ENCODE peak calls at places on chromosome 20, in six cellular contexts. One of them, this sample, is unnamed.

GRCh38 chr20:58893355-58894151 is 41.0 kb downstream of the GNAS start:
- DNase-seq in heart left ventricle: no peak
- DNase-seq in aorta: no peak
- DNase-seq in activated naive CD8-positive, alpha-beta T cell treated with anti-CD3 and anti-CD28 coated beads, Interleukin-2, amount 50 U/mL, for 24 hours: peak
- DNase-seq in fibroblast of mammary gland: peak
- DNase-seq in activated naive CD4-positive, alpha-beta T cell treated with anti-CD3 and anti-CD28 coated beads, Interleukin-2, amount 10 ng/mL, durations not matched to agents 7 days and 5 days: peak
- DNase-seq in this sample: no peak

GRCh38 chr20:9609892-9610502 is 95.6 kb downstream of the LAMP5 start:
- DNase-seq in heart left ventricle: no peak
- DNase-seq in aorta: no peak
- DNase-seq in activated naive CD8-positive, alpha-beta T cell treated with anti-CD3 and anti-CD28 coated beads, Interleukin-2, amount 50 U/mL, for 24 hours: peak
- DNase-seq in fibroblast of mammary gland: peak
- DNase-seq in activated naive CD4-positive, alpha-beta T cell treated with anti-CD3 and anti-CD28 coated beads, Interleukin-2, amount 10 ng/mL, durations not matched to agents 7 days and 5 days: peak
- DNase-seq in this sample: no peak

GRCh38 chr20:36544134-36545018 is 3.1 kb downstream of the MYL9 start:
- DNase-seq in heart left ventricle: no peak
- DNase-seq in aorta: peak
- DNase-seq in activated naive CD8-positive, alpha-beta T cell treated with anti-CD3 and anti-CD28 coated beads, Interleukin-2, amount 50 U/mL, for 24 hours: no peak
- DNase-seq in fibroblast of mammary gland: peak
- DNase-seq in activated naive CD4-positive, alpha-beta T cell treated with anti-CD3 and anti-CD28 coated beads, Interleukin-2, amount 10 ng/mL, durations not matched to agents 7 days and 5 days: no peak
- DNase-seq in this sample: no peak

GRCh38 chr20:9200196-9200595 is 131.3 kb downstream of the PLCB4 start:
- DNase-seq in heart left ventricle: no peak
- DNase-seq in aorta: no peak
- DNase-seq in activated naive CD8-positive, alpha-beta T cell treated with anti-CD3 and anti-CD28 coated beads, Interleukin-2, amount 50 U/mL, for 24 hours: no peak
- DNase-seq in fibroblast of mammary gland: peak
- DNase-seq in activated naive CD4-positive, alpha-beta T cell treated with anti-CD3 and anti-CD28 coated beads, Interleukin-2, amount 10 ng/mL, durations not matched to agents 7 days and 5 days: no peak
- DNase-seq in this sample: no peak

GRCh38 chr20:25275813-25276532 is 28.1 kb downstream of the PYGB start:
- DNase-seq in heart left ventricle: peak
- DNase-seq in aorta: peak
- DNase-seq in activated naive CD8-positive, alpha-beta T cell treated with anti-CD3 and anti-CD28 coated beads, Interleukin-2, amount 50 U/mL, for 24 hours: no peak
- DNase-seq in fibroblast of mammary gland: no peak
- DNase-seq in activated naive CD4-positive, alpha-beta T cell treated with anti-CD3 and anti-CD28 coated beads, Interleukin-2, amount 10 ng/mL, durations not matched to agents 7 days and 5 days: peak
- DNase-seq in this sample: peak

GRCh38 chr20:47929368-47930115 is 144.3 kb upstream of the SULF2 start:
- DNase-seq in heart left ventricle: no peak
- DNase-seq in aorta: no peak
- DNase-seq in activated naive CD8-positive, alpha-beta T cell treated with anti-CD3 and anti-CD28 coated beads, Interleukin-2, amount 50 U/mL, for 24 hours: no peak
- DNase-seq in fibroblast of mammary gland: peak
- DNase-seq in activated naive CD4-positive, alpha-beta T cell treated with anti-CD3 and anti-CD28 coated beads, Interleukin-2, amount 10 ng/mL, durations not matched to agents 7 days and 5 days: no peak
- DNase-seq in this sample: no peak

GRCh38 chr20:43431120-43431519 is 26.6 kb upstream of the SRSF6 start:
- DNase-seq in heart left ventricle: no peak
- DNase-seq in aorta: no peak
- DNase-seq in activated naive CD8-positive, alpha-beta T cell treated with anti-CD3 and anti-CD28 coated beads, Interleukin-2, amount 50 U/mL, for 24 hours: no peak
- DNase-seq in fibroblast of mammary gland: no peak
- DNase-seq in activated naive CD4-positive, alpha-beta T cell treated with anti-CD3 and anti-CD28 coated beads, Interleukin-2, amount 10 ng/mL, durations not matched to agents 7 days and 5 days: no peak
- DNase-seq in this sample: no peak

GRCh38 chr20:438581-439469 is 23.5 kb downstream of the TBC1D20 start:
- DNase-seq in heart left ventricle: no peak
- DNase-seq in aorta: peak
- DNase-seq in activated naive CD8-positive, alpha-beta T cell treated with anti-CD3 and anti-CD28 coated beads, Interleukin-2, amount 50 U/mL, for 24 hours: peak
- DNase-seq in fibroblast of mammary gland: no peak
- DNase-seq in activated naive CD4-positive, alpha-beta T cell treated with anti-CD3 and anti-CD28 coated beads, Interleukin-2, amount 10 ng/mL, durations not matched to agents 7 days and 5 days: peak
- DNase-seq in this sample: no peak

GRCh38 chr20:61331542-61331941 is 79.5 kb downstream of the CDH4 start:
- DNase-seq in heart left ventricle: no peak
- DNase-seq in aorta: no peak
- DNase-seq in activated naive CD8-positive, alpha-beta T cell treated with anti-CD3 and anti-CD28 coated beads, Interleukin-2, amount 50 U/mL, for 24 hours: no peak
- DNase-seq in fibroblast of mammary gland: no peak
- DNase-seq in activated naive CD4-positive, alpha-beta T cell treated with anti-CD3 and anti-CD28 coated beads, Interleukin-2, amount 10 ng/mL, durations not matched to agents 7 days and 5 days: no peak
- DNase-seq in this sample: no peak

GRCh38 chr20:17610566-17611289 is 40.9 kb downstream of the DSTN start:
- DNase-seq in heart left ventricle: peak
- DNase-seq in aorta: peak
- DNase-seq in activated naive CD8-positive, alpha-beta T cell treated with anti-CD3 and anti-CD28 coated beads, Interleukin-2, amount 50 U/mL, for 24 hours: peak
- DNase-seq in fibroblast of mammary gland: no peak
- DNase-seq in activated naive CD4-positive, alpha-beta T cell treated with anti-CD3 and anti-CD28 coated beads, Interleukin-2, amount 10 ng/mL, durations not matched to agents 7 days and 5 days: peak
- DNase-seq in this sample: peak

GRCh38 chr20:18588554-18589043 is 745 bp downstream of the DTD1 start:
- DNase-seq in heart left ventricle: no peak
- DNase-seq in aorta: no peak
- DNase-seq in activated naive CD8-positive, alpha-beta T cell treated with anti-CD3 and anti-CD28 coated beads, Interleukin-2, amount 50 U/mL, for 24 hours: peak
- DNase-seq in fibroblast of mammary gland: no peak
- DNase-seq in activated naive CD4-positive, alpha-beta T cell treated with anti-CD3 and anti-CD28 coated beads, Interleukin-2, amount 10 ng/mL, durations not matched to agents 7 days and 5 days: no peak
- DNase-seq in this sample: no peak

GRCh38 chr20:64041781-64042771 is 6.1 kb downstream of the C20orf204 start:
- DNase-seq in heart left ventricle: no peak
- DNase-seq in aorta: no peak
- DNase-seq in activated naive CD8-positive, alpha-beta T cell treated with anti-CD3 and anti-CD28 coated beads, Interleukin-2, amount 50 U/mL, for 24 hours: no peak
- DNase-seq in fibroblast of mammary gland: no peak
- DNase-seq in activated naive CD4-positive, alpha-beta T cell treated with anti-CD3 and anti-CD28 coated beads, Interleukin-2, amount 10 ng/mL, durations not matched to agents 7 days and 5 days: peak
- DNase-seq in this sample: no peak

GRCh38 chr20:33838035-33838864 is 27.1 kb downstream of the CHMP4B start:
- DNase-seq in heart left ventricle: no peak
- DNase-seq in aorta: no peak
- DNase-seq in activated naive CD8-positive, alpha-beta T cell treated with anti-CD3 and anti-CD28 coated beads, Interleukin-2, amount 50 U/mL, for 24 hours: no peak
- DNase-seq in fibroblast of mammary gland: no peak
- DNase-seq in activated naive CD4-positive, alpha-beta T cell treated with anti-CD3 and anti-CD28 coated beads, Interleukin-2, amount 10 ng/mL, durations not matched to agents 7 days and 5 days: peak
- DNase-seq in this sample: no peak

GRCh38 chr20:48776306-48776705 is 51.5 kb downstream of the PREX1 start:
- DNase-seq in heart left ventricle: no peak
- DNase-seq in aorta: peak
- DNase-seq in activated naive CD8-positive, alpha-beta T cell treated with anti-CD3 and anti-CD28 coated beads, Interleukin-2, amount 50 U/mL, for 24 hours: no peak
- DNase-seq in fibroblast of mammary gland: peak
- DNase-seq in activated naive CD4-positive, alpha-beta T cell treated with anti-CD3 and anti-CD28 coated beads, Interleukin-2, amount 10 ng/mL, durations not matched to agents 7 days and 5 days: no peak
- DNase-seq in this sample: no peak

GRCh38 chr20:49115565-49115964 is 69.5 kb downstream of the CSE1L start:
- DNase-seq in heart left ventricle: no peak
- DNase-seq in aorta: no peak
- DNase-seq in activated naive CD8-positive, alpha-beta T cell treated with anti-CD3 and anti-CD28 coated beads, Interleukin-2, amount 50 U/mL, for 24 hours: no peak
- DNase-seq in fibroblast of mammary gland: peak
- DNase-seq in activated naive CD4-positive, alpha-beta T cell treated with anti-CD3 and anti-CD28 coated beads, Interleukin-2, amount 10 ng/mL, durations not matched to agents 7 days and 5 days: no peak
- DNase-seq in this sample: no peak

GRCh38 chr20:35260426-35260825 is 17.5 kb downstream of the MMP24OS start:
- DNase-seq in heart left ventricle: no peak
- DNase-seq in aorta: no peak
- DNase-seq in activated naive CD8-positive, alpha-beta T cell treated with anti-CD3 and anti-CD28 coated beads, Interleukin-2, amount 50 U/mL, for 24 hours: no peak
- DNase-seq in fibroblast of mammary gland: no peak
- DNase-seq in activated naive CD4-positive, alpha-beta T cell treated with anti-CD3 and anti-CD28 coated beads, Interleukin-2, amount 10 ng/mL, durations not matched to agents 7 days and 5 days: no peak
- DNase-seq in this sample: no peak

GRCh38 chr20:31559704-31560093 is 45.4 kb upstream of the ID1 start:
- DNase-seq in heart left ventricle: no peak
- DNase-seq in aorta: no peak
- DNase-seq in activated naive CD8-positive, alpha-beta T cell treated with anti-CD3 and anti-CD28 coated beads, Interleukin-2, amount 50 U/mL, for 24 hours: no peak
- DNase-seq in fibroblast of mammary gland: peak
- DNase-seq in activated naive CD4-positive, alpha-beta T cell treated with anti-CD3 and anti-CD28 coated beads, Interleukin-2, amount 10 ng/mL, durations not matched to agents 7 days and 5 days: no peak
- DNase-seq in this sample: no peak

GRCh38 chr20:52047811-52048302 is 143.7 kb downstream of the ZFP64 start:
- DNase-seq in heart left ventricle: no peak
- DNase-seq in aorta: no peak
- DNase-seq in activated naive CD8-positive, alpha-beta T cell treated with anti-CD3 and anti-CD28 coated beads, Interleukin-2, amount 50 U/mL, for 24 hours: peak
- DNase-seq in fibroblast of mammary gland: peak
- DNase-seq in activated naive CD4-positive, alpha-beta T cell treated with anti-CD3 and anti-CD28 coated beads, Interleukin-2, amount 10 ng/mL, durations not matched to agents 7 days and 5 days: peak
- DNase-seq in this sample: no peak

GRCh38 chr20:54076259-54076658 is 5.9 kb upstream of the BCAS1 start:
- DNase-seq in heart left ventricle: no peak
- DNase-seq in aorta: no peak
- DNase-seq in activated naive CD8-positive, alpha-beta T cell treated with anti-CD3 and anti-CD28 coated beads, Interleukin-2, amount 50 U/mL, for 24 hours: no peak
- DNase-seq in fibroblast of mammary gland: no peak
- DNase-seq in activated naive CD4-positive, alpha-beta T cell treated with anti-CD3 and anti-CD28 coated beads, Interleukin-2, amount 10 ng/mL, durations not matched to agents 7 days and 5 days: no peak
- DNase-seq in this sample: no peak

GRCh38 chr20:48799315-48800105 is 28.3 kb downstream of the PREX1 start:
- DNase-seq in heart left ventricle: no peak
- DNase-seq in aorta: no peak
- DNase-seq in activated naive CD8-positive, alpha-beta T cell treated with anti-CD3 and anti-CD28 coated beads, Interleukin-2, amount 50 U/mL, for 24 hours: no peak
- DNase-seq in fibroblast of mammary gland: no peak
- DNase-seq in activated naive CD4-positive, alpha-beta T cell treated with anti-CD3 and anti-CD28 coated beads, Interleukin-2, amount 10 ng/mL, durations not matched to agents 7 days and 5 days: no peak
- DNase-seq in this sample: no peak

GRCh38 chr20:25220021-25220730 is 24.7 kb downstream of the ENTPD6 start:
- DNase-seq in heart left ventricle: no peak
- DNase-seq in aorta: no peak
- DNase-seq in activated naive CD8-positive, alpha-beta T cell treated with anti-CD3 and anti-CD28 coated beads, Interleukin-2, amount 50 U/mL, for 24 hours: no peak
- DNase-seq in fibroblast of mammary gland: peak
- DNase-seq in activated naive CD4-positive, alpha-beta T cell treated with anti-CD3 and anti-CD28 coated beads, Interleukin-2, amount 10 ng/mL, durations not matched to agents 7 days and 5 days: peak
- DNase-seq in this sample: no peak

GRCh38 chr20:8449120-8449519 is 317.1 kb downstream of the PLCB1 start:
- DNase-seq in heart left ventricle: no peak
- DNase-seq in aorta: no peak
- DNase-seq in activated naive CD8-positive, alpha-beta T cell treated with anti-CD3 and anti-CD28 coated beads, Interleukin-2, amount 50 U/mL, for 24 hours: no peak
- DNase-seq in fibroblast of mammary gland: peak
- DNase-seq in activated naive CD4-positive, alpha-beta T cell treated with anti-CD3 and anti-CD28 coated beads, Interleukin-2, amount 10 ng/mL, durations not matched to agents 7 days and 5 days: no peak
- DNase-seq in this sample: no peak

GRCh38 chr20:9214676-9215075 is 145.8 kb downstream of the PLCB4 start:
- DNase-seq in heart left ventricle: no peak
- DNase-seq in aorta: no peak
- DNase-seq in activated naive CD8-positive, alpha-beta T cell treated with anti-CD3 and anti-CD28 coated beads, Interleukin-2, amount 50 U/mL, for 24 hours: no peak
- DNase-seq in fibroblast of mammary gland: peak
- DNase-seq in activated naive CD4-positive, alpha-beta T cell treated with anti-CD3 and anti-CD28 coated beads, Interleukin-2, amount 10 ng/mL, durations not matched to agents 7 days and 5 days: no peak
- DNase-seq in this sample: no peak

GRCh38 chr20:63831696-63832686 is 927 bp upstream of the ZBTB46 start:
- DNase-seq in heart left ventricle: peak
- DNase-seq in aorta: no peak
- DNase-seq in activated naive CD8-positive, alpha-beta T cell treated with anti-CD3 and anti-CD28 coated beads, Interleukin-2, amount 50 U/mL, for 24 hours: no peak
- DNase-seq in fibroblast of mammary gland: no peak
- DNase-seq in activated naive CD4-positive, alpha-beta T cell treated with anti-CD3 and anti-CD28 coated beads, Interleukin-2, amount 10 ng/mL, durations not matched to agents 7 days and 5 days: no peak
- DNase-seq in this sample: peak

GRCh38 chr20:61937146-61937962 is 128.3 kb downstream of the TAF4 start:
- DNase-seq in heart left ventricle: no peak
- DNase-seq in aorta: no peak
- DNase-seq in activated naive CD8-positive, alpha-beta T cell treated with anti-CD3 and anti-CD28 coated beads, Interleukin-2, amount 50 U/mL, for 24 hours: no peak
- DNase-seq in fibroblast of mammary gland: no peak
- DNase-seq in activated naive CD4-positive, alpha-beta T cell treated with anti-CD3 and anti-CD28 coated beads, Interleukin-2, amount 10 ng/mL, durations not matched to agents 7 days and 5 days: no peak
- DNase-seq in this sample: no peak

GRCh38 chr20:53660078-53660909 is 66.7 kb upstream of the ZNF217 start:
- DNase-seq in heart left ventricle: no peak
- DNase-seq in aorta: peak
- DNase-seq in activated naive CD8-positive, alpha-beta T cell treated with anti-CD3 and anti-CD28 coated beads, Interleukin-2, amount 50 U/mL, for 24 hours: peak
- DNase-seq in fibroblast of mammary gland: peak
- DNase-seq in activated naive CD4-positive, alpha-beta T cell treated with anti-CD3 and anti-CD28 coated beads, Interleukin-2, amount 10 ng/mL, durations not matched to agents 7 days and 5 days: peak
- DNase-seq in this sample: peak

GRCh38 chr20:46791722-46792416 is 82.4 kb downstream of the SLC2A10 start:
- DNase-seq in heart left ventricle: no peak
- DNase-seq in aorta: no peak
- DNase-seq in activated naive CD8-positive, alpha-beta T cell treated with anti-CD3 and anti-CD28 coated beads, Interleukin-2, amount 50 U/mL, for 24 hours: no peak
- DNase-seq in fibroblast of mammary gland: no peak
- DNase-seq in activated naive CD4-positive, alpha-beta T cell treated with anti-CD3 and anti-CD28 coated beads, Interleukin-2, amount 10 ng/mL, durations not matched to agents 7 days and 5 days: no peak
- DNase-seq in this sample: no peak

GRCh38 chr20:61434361-61434781 is 182.3 kb downstream of the CDH4 start:
- DNase-seq in heart left ventricle: no peak
- DNase-seq in aorta: no peak
- DNase-seq in activated naive CD8-positive, alpha-beta T cell treated with anti-CD3 and anti-CD28 coated beads, Interleukin-2, amount 50 U/mL, for 24 hours: no peak
- DNase-seq in fibroblast of mammary gland: peak
- DNase-seq in activated naive CD4-positive, alpha-beta T cell treated with anti-CD3 and anti-CD28 coated beads, Interleukin-2, amount 10 ng/mL, durations not matched to agents 7 days and 5 days: no peak
- DNase-seq in this sample: no peak

GRCh38 chr20:64108731-64109389 is 1.5 kb upstream of the NPBWR2 start:
- DNase-seq in heart left ventricle: no peak
- DNase-seq in aorta: peak
- DNase-seq in activated naive CD8-positive, alpha-beta T cell treated with anti-CD3 and anti-CD28 coated beads, Interleukin-2, amount 50 U/mL, for 24 hours: no peak
- DNase-seq in fibroblast of mammary gland: no peak
- DNase-seq in activated naive CD4-positive, alpha-beta T cell treated with anti-CD3 and anti-CD28 coated beads, Interleukin-2, amount 10 ng/mL, durations not matched to agents 7 days and 5 days: peak
- DNase-seq in this sample: peak

GRCh38 chr20:24957326-24957996 is 8.4 kb downstream of the CST7 start:
- DNase-seq in heart left ventricle: no peak
- DNase-seq in aorta: peak
- DNase-seq in activated naive CD8-positive, alpha-beta T cell treated with anti-CD3 and anti-CD28 coated beads, Interleukin-2, amount 50 U/mL, for 24 hours: no peak
- DNase-seq in fibroblast of mammary gland: no peak
- DNase-seq in activated naive CD4-positive, alpha-beta T cell treated with anti-CD3 and anti-CD28 coated beads, Interleukin-2, amount 10 ng/mL, durations not matched to agents 7 days and 5 days: no peak
- DNase-seq in this sample: peak